ENCODE peak calls at places on chromosomes 6 and 20, in seven cellular contexts. One of them, this sample, is unnamed.

GRCh38 chr20:38243617-38244016 is 16.9 kb downstream of the KIAA1755 start:
- DNase-seq in RWPE1: no peak
- DNase-seq in cardiac muscle cell: no peak
- DNase-seq in PC-3: no peak
- DNase-seq in astrocyte: no peak
- DNase-seq in CD8-positive, alpha-beta T cell: no peak
- DNase-seq in brain microvascular endothelial cell: no peak
- DNase-seq in this sample: no peak

GRCh38 chr6:13367396-13367795 is 39.1 kb upstream of the TBC1D7 start:
- DNase-seq in RWPE1: no peak
- DNase-seq in cardiac muscle cell: no peak
- DNase-seq in PC-3: no peak
- DNase-seq in astrocyte: no peak
- DNase-seq in CD8-positive, alpha-beta T cell: no peak
- DNase-seq in brain microvascular endothelial cell: no peak
- DNase-seq in this sample: no peak

GRCh38 chr6:81049425-81050042 is 702.9 kb downstream of the TENT5A start:
- DNase-seq in RWPE1: no peak
- DNase-seq in cardiac muscle cell: no peak
- DNase-seq in PC-3: no peak
- DNase-seq in astrocyte: peak; percentile 50
- DNase-seq in CD8-positive, alpha-beta T cell: no peak
- DNase-seq in brain microvascular endothelial cell: no peak
- DNase-seq in this sample: peak; percentile 4

GRCh38 chr20:16308754-16309153 is 264.5 kb downstream of the KIF16B start:
- DNase-seq in RWPE1: no peak
- DNase-seq in cardiac muscle cell: peak; percentile 4
- DNase-seq in PC-3: no peak
- DNase-seq in astrocyte: peak; percentile 3
- DNase-seq in CD8-positive, alpha-beta T cell: no peak
- DNase-seq in brain microvascular endothelial cell: peak; percentile 28
- DNase-seq in this sample: no peak

GRCh38 chr6:115456848-115457247 is 603.8 kb downstream of the FRK start:
- DNase-seq in RWPE1: no peak
- DNase-seq in cardiac muscle cell: no peak
- DNase-seq in PC-3: no peak
- DNase-seq in astrocyte: no peak
- DNase-seq in CD8-positive, alpha-beta T cell: no peak
- DNase-seq in brain microvascular endothelial cell: no peak
- DNase-seq in this sample: no peak

GRCh38 chr6:6711832-6712231 is 123.3 kb downstream of the LY86 start:
- DNase-seq in RWPE1: no peak
- DNase-seq in cardiac muscle cell: no peak
- DNase-seq in PC-3: no peak
- DNase-seq in astrocyte: no peak
- DNase-seq in CD8-positive, alpha-beta T cell: no peak
- DNase-seq in brain microvascular endothelial cell: no peak
- DNase-seq in this sample: no peak

GRCh38 chr20:2164966-2165365 is 63.3 kb downstream of the STK35 start:
- DNase-seq in RWPE1: no peak
- DNase-seq in cardiac muscle cell: no peak
- DNase-seq in PC-3: no peak
- DNase-seq in astrocyte: no peak
- DNase-seq in CD8-positive, alpha-beta T cell: no peak
- DNase-seq in brain microvascular endothelial cell: no peak
- DNase-seq in this sample: no peak

GRCh38 chr20:54086444-54087134 is 16.2 kb upstream of the BCAS1 start:
- DNase-seq in RWPE1: no peak
- DNase-seq in cardiac muscle cell: peak; percentile 46
- DNase-seq in PC-3: no peak
- DNase-seq in astrocyte: peak; percentile 26
- DNase-seq in CD8-positive, alpha-beta T cell: no peak
- DNase-seq in brain microvascular endothelial cell: peak; percentile 8
- DNase-seq in this sample: peak; percentile 4

GRCh38 chr6:3235486-3235885 is 8.0 kb upstream of the TUBB2B start:
- DNase-seq in RWPE1: no peak
- DNase-seq in cardiac muscle cell: no peak
- DNase-seq in PC-3: no peak
- DNase-seq in astrocyte: no peak
- DNase-seq in CD8-positive, alpha-beta T cell: no peak
- DNase-seq in brain microvascular endothelial cell: no peak
- DNase-seq in this sample: no peak

GRCh38 chr6:44249082-44249748 is 2.3 kb downstream of the HSP90AB1 start:
- DNase-seq in RWPE1: no peak
- DNase-seq in cardiac muscle cell: no peak
- DNase-seq in PC-3: no peak
- DNase-seq in astrocyte: no peak
- DNase-seq in CD8-positive, alpha-beta T cell: no peak
- DNase-seq in brain microvascular endothelial cell: no peak
- DNase-seq in this sample: no peak

GRCh38 chr6:163416640-163417253 is 2.2 kb downstream of the QKI start:
- DNase-seq in RWPE1: peak; percentile 44
- DNase-seq in cardiac muscle cell: peak; percentile 90
- DNase-seq in PC-3: peak; percentile 83
- DNase-seq in astrocyte: peak; percentile 84
- DNase-seq in CD8-positive, alpha-beta T cell: no peak
- DNase-seq in brain microvascular endothelial cell: peak; percentile 70
- DNase-seq in this sample: peak; percentile 72

GRCh38 chr20:63848003-63848911 is 13.0 kb upstream of the ABHD16B start:
- DNase-seq in RWPE1: no peak
- DNase-seq in cardiac muscle cell: no peak
- DNase-seq in PC-3: no peak
- DNase-seq in astrocyte: no peak
- DNase-seq in CD8-positive, alpha-beta T cell: no peak
- DNase-seq in brain microvascular endothelial cell: no peak
- DNase-seq in this sample: no peak
- H3K27ac ChIP-seq in RWPE1: no peak overlapping the region
- H3K27ac ChIP-seq in cardiac muscle cell: peak overlapping the region; percentile 91
- H3K27ac ChIP-seq in PC-3: no peak overlapping the region
- H3K27ac ChIP-seq in astrocyte: no peak overlapping the region
- H3K27ac ChIP-seq in CD8-positive, alpha-beta T cell: no peak overlapping the region
- H3K27ac ChIP-seq in brain microvascular endothelial cell: no peak overlapping the region
- H3K27ac ChIP-seq in this sample: no peak overlapping the region

GRCh38 chr6:159908940-159909339 is 18.2 kb downstream of the MAS1 start:
- DNase-seq in RWPE1: no peak
- DNase-seq in cardiac muscle cell: no peak
- DNase-seq in PC-3: no peak
- DNase-seq in astrocyte: no peak
- DNase-seq in CD8-positive, alpha-beta T cell: no peak
- DNase-seq in brain microvascular endothelial cell: no peak
- DNase-seq in this sample: no peak
- H3K27ac ChIP-seq in RWPE1: no peak overlapping the region
- H3K27ac ChIP-seq in cardiac muscle cell: no peak overlapping the region
- H3K27ac ChIP-seq in PC-3: no peak overlapping the region
- H3K27ac ChIP-seq in astrocyte: no peak overlapping the region
- H3K27ac ChIP-seq in CD8-positive, alpha-beta T cell: no peak overlapping the region
- H3K27ac ChIP-seq in brain microvascular endothelial cell: no peak overlapping the region
- H3K27ac ChIP-seq in this sample: no peak overlapping the region

DNA sequence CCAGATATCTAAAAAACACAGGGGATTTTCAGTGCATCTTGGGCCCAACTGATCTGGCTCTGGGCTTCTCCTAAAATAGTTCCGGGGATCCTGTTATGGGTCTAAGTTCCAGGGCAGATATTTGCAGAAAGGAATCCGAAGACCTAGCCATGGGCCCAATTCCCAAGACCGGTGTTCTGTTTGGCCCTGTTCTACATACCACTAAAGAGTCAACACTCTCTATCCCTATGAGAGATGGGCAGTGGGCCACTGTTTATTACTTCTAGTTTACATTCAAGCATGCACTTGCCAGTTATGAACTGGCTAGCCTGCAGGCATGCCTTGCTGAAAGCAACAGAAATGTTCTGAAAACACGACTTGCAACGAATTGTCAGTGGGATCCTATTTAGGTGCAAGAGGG is 87.4 kb upstream of the PLCB4 start:
- DNase-seq in RWPE1: no peak
- DNase-seq in cardiac muscle cell: no peak
- DNase-seq in PC-3: no peak
- DNase-seq in astrocyte: no peak
- DNase-seq in CD8-positive, alpha-beta T cell: no peak
- DNase-seq in brain microvascular endothelial cell: no peak
- DNase-seq in this sample: no peak
- H3K27ac ChIP-seq in RWPE1: no peak overlapping the region
- H3K27ac ChIP-seq in cardiac muscle cell: no peak overlapping the region
- H3K27ac ChIP-seq in PC-3: no peak overlapping the region
- H3K27ac ChIP-seq in astrocyte: no peak overlapping the region
- H3K27ac ChIP-seq in CD8-positive, alpha-beta T cell: no peak overlapping the region
- H3K27ac ChIP-seq in brain microvascular endothelial cell: no peak overlapping the region
- H3K27ac ChIP-seq in this sample: no peak overlapping the region

DNA sequence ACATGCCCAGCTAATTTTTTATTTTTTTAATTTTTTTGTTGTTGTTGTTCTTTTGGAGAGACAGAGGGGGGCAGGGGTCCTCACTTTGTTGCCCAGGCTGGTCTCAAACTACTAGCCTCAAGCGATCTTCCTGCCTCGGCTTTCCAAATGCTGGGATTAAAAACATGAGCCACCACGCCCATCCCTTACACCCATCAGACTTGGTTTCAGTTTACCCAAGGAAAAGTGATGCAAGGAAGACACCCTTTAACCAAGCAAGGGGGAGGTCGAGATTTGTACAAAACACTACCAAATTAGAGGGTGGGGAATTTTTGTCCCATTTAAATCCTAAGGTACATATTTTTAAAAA is 210.1 kb downstream of the ARHGAP18 start:
- DNase-seq in RWPE1: no peak
- DNase-seq in cardiac muscle cell: no peak
- DNase-seq in PC-3: no peak
- DNase-seq in astrocyte: no peak
- DNase-seq in CD8-positive, alpha-beta T cell: no peak
- DNase-seq in brain microvascular endothelial cell: no peak
- DNase-seq in this sample: no peak
- H3K27ac ChIP-seq in RWPE1: peak overlapping the region; percentile 67
- H3K27ac ChIP-seq in cardiac muscle cell: no peak overlapping the region
- H3K27ac ChIP-seq in PC-3: no peak overlapping the region
- H3K27ac ChIP-seq in astrocyte: no peak overlapping the region
- H3K27ac ChIP-seq in CD8-positive, alpha-beta T cell: no peak overlapping the region
- H3K27ac ChIP-seq in brain microvascular endothelial cell: no peak overlapping the region
- H3K27ac ChIP-seq in this sample: no peak overlapping the region

DNA sequence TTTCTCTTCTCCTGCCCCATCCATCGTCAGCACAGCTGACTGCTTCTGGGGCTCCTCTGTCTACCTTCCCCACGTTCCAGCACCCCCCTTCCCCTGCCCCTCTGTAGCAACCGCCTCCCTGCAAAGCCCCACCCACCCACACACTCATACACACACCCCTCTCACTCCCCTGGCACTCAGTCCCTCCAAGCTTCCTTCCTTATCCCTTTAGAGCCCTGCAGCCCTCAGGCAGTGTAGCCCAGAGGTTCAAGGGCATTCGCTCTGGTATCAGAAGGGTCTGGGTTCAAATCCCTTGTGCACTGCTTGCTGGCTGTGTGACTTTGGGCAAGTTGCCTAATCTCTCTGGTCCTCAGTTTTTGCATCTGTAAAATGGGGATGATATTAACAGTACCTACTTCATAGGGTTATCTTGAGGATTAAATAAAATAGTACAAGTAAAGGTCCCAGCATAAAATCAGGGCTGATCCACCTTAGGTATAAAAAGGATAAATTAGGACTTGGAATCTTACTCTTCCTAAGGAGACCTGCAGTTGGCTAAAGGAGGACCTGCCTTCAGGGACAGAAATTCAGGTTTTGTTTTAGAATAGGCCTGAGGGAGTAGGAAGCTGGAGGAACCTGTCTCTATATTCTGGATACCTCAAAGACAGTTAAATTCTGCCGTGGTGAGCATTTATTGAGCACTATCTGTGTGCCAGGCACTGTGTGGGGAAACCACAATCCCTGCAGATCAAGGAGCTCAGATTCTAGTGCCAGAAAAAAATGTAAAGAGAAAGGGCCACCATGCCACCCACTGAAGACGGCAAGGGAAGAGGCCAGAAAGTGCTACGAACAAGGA is 94.1 kb downstream of the SNX5 start:
- DNase-seq in RWPE1: no peak
- DNase-seq in cardiac muscle cell: no peak
- DNase-seq in PC-3: no peak
- DNase-seq in astrocyte: no peak
- DNase-seq in CD8-positive, alpha-beta T cell: no peak
- DNase-seq in brain microvascular endothelial cell: no peak
- DNase-seq in this sample: no peak
- H3K27ac ChIP-seq in RWPE1: peak overlapping the region; percentile 77
- H3K27ac ChIP-seq in cardiac muscle cell: no peak overlapping the region
- H3K27ac ChIP-seq in PC-3: no peak overlapping the region
- H3K27ac ChIP-seq in astrocyte: no peak overlapping the region
- H3K27ac ChIP-seq in CD8-positive, alpha-beta T cell: no peak overlapping the region
- H3K27ac ChIP-seq in brain microvascular endothelial cell: no peak overlapping the region
- H3K27ac ChIP-seq in this sample: peak overlapping the region; percentile 93

GRCh38 chr6:127147576-127147975 is 29.1 kb downstream of the RSPO3 start:
- DNase-seq in RWPE1: no peak
- DNase-seq in cardiac muscle cell: no peak
- DNase-seq in PC-3: no peak
- DNase-seq in astrocyte: no peak
- DNase-seq in CD8-positive, alpha-beta T cell: no peak
- DNase-seq in brain microvascular endothelial cell: no peak
- DNase-seq in this sample: no peak
- H3K27ac ChIP-seq in RWPE1: no peak overlapping the region
- H3K27ac ChIP-seq in cardiac muscle cell: no peak overlapping the region
- H3K27ac ChIP-seq in PC-3: no peak overlapping the region
- H3K27ac ChIP-seq in astrocyte: no peak overlapping the region
- H3K27ac ChIP-seq in CD8-positive, alpha-beta T cell: no peak overlapping the region
- H3K27ac ChIP-seq in brain microvascular endothelial cell: no peak overlapping the region
- H3K27ac ChIP-seq in this sample: no peak overlapping the region

GRCh38 chr20:3470627-3471396 is at the start of gene ATRN:
- DNase-seq in RWPE1: peak; percentile 95
- DNase-seq in cardiac muscle cell: peak; percentile 96
- DNase-seq in PC-3: peak; percentile 91
- DNase-seq in astrocyte: peak; percentile 85
- DNase-seq in CD8-positive, alpha-beta T cell: peak; percentile 94
- DNase-seq in brain microvascular endothelial cell: peak; percentile 89
- DNase-seq in this sample: peak; percentile 72
- H3K27ac ChIP-seq in RWPE1: peak within 1 kb of the TSS; percentile 73
- H3K27ac ChIP-seq in cardiac muscle cell: peak within 1 kb of the TSS; percentile 82
- H3K27ac ChIP-seq in PC-3: no peak within 1 kb of the TSS
- H3K27ac ChIP-seq in astrocyte: peak within 1 kb of the TSS; percentile 92
- H3K27ac ChIP-seq in CD8-positive, alpha-beta T cell: peak within 1 kb of the TSS; percentile 72
- H3K27ac ChIP-seq in brain microvascular endothelial cell: peak within 1 kb of the TSS; percentile 83
- H3K27ac ChIP-seq in this sample: peak within 1 kb of the TSS; percentile 94

This sample was measured in AG04450.